ENCODE peak calls at places on chromosomes 13 and 19, in six cellular contexts. F, Q, S, J, G and Y are unnamed samples.

GRCh38 chr19:38219221-38219620 is 4.8 kb downstream of the DPF1 start:
- DNase-seq in G (no peak), J (no peak), F (no peak), Q (no peak), S (no peak), Y (no peak)

GRCh38 chr13:30454991-30455390 is 10.7 kb downstream of the HMGB1 start:
- DNase-seq in J (no peak), S (no peak), Q (no peak), F (no peak), G (no peak), Y (no peak)

GRCh38 chr19:19106061-19106551 is 32.2 kb downstream of the TMEM161A start:
- DNase-seq in S (no peak), Q (peak; percentile 60), J (no peak), F (no peak), G (no peak), Y (no peak)

GRCh38 chr19:12646551-12646950 is 20.0 kb downstream of the MAN2B1 start:
- DNase-seq in G (no peak), S (no peak), Q (no peak), J (no peak), F (no peak), Y (no peak)

GRCh38 chr13:23547000-23547590 is 23.1 kb upstream of the TNFRSF19 start:
- DNase-seq in J (peak; percentile 50), S (no peak), Q (peak; percentile 82), F (no peak), G (no peak), Y (peak; percentile 9)

GRCh38 chr13:112233716-112234115 is 142.4 kb upstream of the SPACA7 start:
- DNase-seq in J (no peak), S (no peak), G (no peak), Q (no peak), F (no peak), Y (no peak)

GRCh38 chr19:45764487-45764886 is 4.6 kb downstream of the SIX5 start:
- DNase-seq in J (no peak), S (no peak), G (no peak), Q (no peak), F (no peak), Y (no peak)

GRCh38 chr19:53195265-53195879 is 2.2 kb upstream of the ZNF665 start:
- DNase-seq in Q (peak; percentile 66), F (no peak), S (peak; percentile 87), G (peak; percentile 84), J (peak; percentile 80), Y (peak; percentile 84)

GRCh38 chr13:50081106-50081898 is 66.1 kb downstream of the KCNRG start:
- DNase-seq in Q (peak; percentile 31), G (peak; percentile 28), S (peak; percentile 45), F (peak; percentile 14), J (peak; percentile 73), Y (peak; percentile 61)

GRCh38 chr19:38898788-38899446 is 501 bp downstream of the SIRT2 start:
- DNase-seq in F (no peak), J (no peak), Q (no peak), S (no peak), G (peak; percentile 50), Y (no peak)

GRCh38 chr19:56899943-56900342 is 59.4 kb upstream of the PEG3 start:
- DNase-seq in J (no peak), F (no peak), G (no peak), Q (no peak), S (no peak), Y (no peak)
- H3K27me3 ChIP-seq in J (no peaks in the 10 kb centered on the region), F (no peaks in the 10 kb centered on the region), G (no peaks in the 10 kb centered on the region), Q (no peaks in the 10 kb centered on the region), S (no peaks in the 10 kb centered on the region), Y (no peaks in the 10 kb centered on the region)

GRCh38 chr19:1523412-1524205 is at the start of gene PLK5:
- DNase-seq in S (no peak), J (no peak), Q (no peak), F (no peak), G (no peak), Y (no peak)

GRCh38 chr19:1526066-1526778 is 2.3 kb downstream of the PLK5 start:
- DNase-seq in J (no peak), F (no peak), Q (no peak), G (no peak), S (no peak), Y (no peak)

GRCh38 chr19:1525343-1525742 is 1.5 kb downstream of the PLK5 start:
- DNase-seq in F (no peak), Q (no peak), J (no peak), S (no peak), G (no peak), Y (no peak)

GRCh38 chr19:1524206-1524971 is 512 bp downstream of the PLK5 start:
- DNase-seq in G (no peak), F (no peak), Q (no peak), S (no peak), J (no peak), Y (no peak)

DNA sequence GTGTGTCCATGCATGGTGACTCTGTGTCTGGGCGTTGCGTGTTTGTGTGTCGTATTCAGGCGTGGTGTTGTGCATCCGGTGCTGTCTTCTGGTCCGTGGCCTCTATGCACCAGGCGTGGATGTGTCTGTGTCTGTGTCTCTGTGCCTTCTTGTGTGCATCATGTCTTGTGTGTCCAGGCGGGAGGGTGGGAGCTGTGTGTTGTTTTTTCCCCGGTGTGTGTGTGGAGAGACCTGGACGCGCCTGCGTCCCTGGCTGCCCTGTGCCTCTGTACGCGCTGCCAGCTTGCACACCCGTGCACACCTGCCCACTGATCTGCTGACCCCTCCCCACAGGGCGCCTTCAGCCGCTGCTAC is 1.1 kb downstream of the PLK5 start:
- DNase-seq in Q (no peak), J (no peak), F (no peak), G (no peak), S (no peak), Y (no peak)
- H3K27me3 ChIP-seq in Q (no peaks in the 10 kb centered on the region), J (no peaks in the 10 kb centered on the region), F (no peaks in the 10 kb centered on the region), G (peaks cover 9% of the 10 kb centered on the region), S (peaks cover 20% of the 10 kb centered on the region), Y (peaks cover 72% of the 10 kb centered on the region)

GRCh38 chr19:41589371-41589770 is 13.4 kb downstream of the CEACAM21 start:
- DNase-seq in J (no peak), Q (no peak), S (no peak), F (no peak), G (no peak), Y (no peak)

GRCh38 chr19:41590945-41591344 is 15.0 kb downstream of the CEACAM21 start:
- DNase-seq in Q (no peak), J (no peak), G (no peak), S (no peak), F (no peak), Y (no peak)

GRCh38 chr19:41588497-41589209 is 12.7 kb downstream of the CEACAM21 start:
- DNase-seq in F (no peak), Q (no peak), S (no peak), J (no peak), G (no peak), Y (no peak)

GRCh38 chr19:41595258-41595889 is 19.4 kb downstream of the CEACAM21 start:
- DNase-seq in S (peak; percentile 63), G (no peak), J (peak; percentile 60), Q (peak; percentile 44), F (no peak), Y (peak; percentile 61)

GRCh38 chr19:41591951-41592562 is 16.1 kb downstream of the CEACAM21 start:
- DNase-seq in S (no peak), G (no peak), Q (no peak), F (no peak), J (no peak), Y (no peak)
- H3K27me3 ChIP-seq in S (no peaks in the 10 kb centered on the region), G (no peaks in the 10 kb centered on the region), Q (no peaks in the 10 kb centered on the region), F (no peaks in the 10 kb centered on the region), J (peaks cover 2% of the 10 kb centered on the region), Y (peaks cover 14% of the 10 kb centered on the region)

GRCh38 chr13:27955192-27955591 is 13.9 kb downstream of the CDX2 start:
- DNase-seq in G (no peak), F (no peak), Q (no peak), S (no peak), J (no peak), Y (no peak)
- H3K27me3 ChIP-seq in G (peaks cover 3% of the 10 kb centered on the region), F (peaks cover 19% of the 10 kb centered on the region), Q (no peaks in the 10 kb centered on the region), S (no peaks in the 10 kb centered on the region), J (no peaks in the 10 kb centered on the region), Y (peaks cover 90% of the 10 kb centered on the region)